ENCODE peak calls at places on chromosomes 1 and 21, in seven cellular contexts. I is spleen, S is endodermal cell, W is neural progenitor cell, H is mammary epithelial cell, K is stomach, B is uterus. Z is an unnamed sample.

GRCh38 chr1:164838786-164839185 is 279.8 kb downstream of the PBX1 start:
- DNase-seq in K (no peak), B (no peak), H (peak; percentile 62), S (no peak), W (no peak), I (no peak), Z (no peak)

GRCh38 chr1:21926814-21927530 is 10.1 kb downstream of the HSPG2 start:
- DNase-seq in K (no peak), B (peak; percentile 92), H (no peak), W (no peak), I (no peak), S (no peak), Z (no peak)

GRCh38 chr1:22290157-22290556 is 147.3 kb upstream of the WNT4 start:
- DNase-seq in H (no peak), I (no peak), W (no peak), B (no peak), S (no peak), K (peak; percentile 2), Z (no peak)

GRCh38 chr1:229406798-229407197 is 27.1 kb downstream of the ACTA1 start:
- DNase-seq in W (peak; percentile 83), K (no peak), B (no peak), I (no peak), S (peak; percentile 83), H (no peak), Z (no peak)

GRCh38 chr1:187961895-187962294 is 1133.1 kb downstream of the PLA2G4A start:
- DNase-seq in B (no peak), K (no peak), W (peak; percentile 21), I (no peak), H (no peak), S (no peak), Z (no peak)

GRCh38 chr1:105396001-105396400 is 1646.3 kb downstream of the AMY1C start:
- DNase-seq in W (no peak), I (no peak), S (no peak), K (no peak), B (no peak), H (no peak), Z (no peak)

GRCh38 chr1:201376464-201377374 is 761 bp downstream of the TNNT2 start:
- DNase-seq in K (peak; percentile 38), I (no peak), H (peak; percentile 43), B (no peak), W (peak; percentile 89), S (peak; percentile 96), Z (peak; percentile 78)

GRCh38 chr1:184390889-184391288 is 4.1 kb downstream of the C1orf21 start:
- DNase-seq in B (no peak), W (no peak), I (no peak), H (peak; percentile 46), K (no peak), S (no peak), Z (no peak)

GRCh38 chr1:222641269-222641948 is 23.5 kb downstream of the MIA3 start:
- DNase-seq in B (no peak), K (no peak), W (no peak), I (no peak), H (no peak), S (no peak), Z (no peak)

GRCh38 chr21:38756746-38757145 is 49.0 kb upstream of the ETS2 start:
- DNase-seq in I (no peak), S (no peak), K (no peak), B (no peak), H (peak; percentile 26), W (no peak), Z (no peak)

GRCh38 chr1:198531891-198532290 is 8.6 kb downstream of the ATP6V1G3 start:
- DNase-seq in W (no peak), H (no peak), I (no peak), B (no peak), K (no peak), S (no peak), Z (no peak)

DNA sequence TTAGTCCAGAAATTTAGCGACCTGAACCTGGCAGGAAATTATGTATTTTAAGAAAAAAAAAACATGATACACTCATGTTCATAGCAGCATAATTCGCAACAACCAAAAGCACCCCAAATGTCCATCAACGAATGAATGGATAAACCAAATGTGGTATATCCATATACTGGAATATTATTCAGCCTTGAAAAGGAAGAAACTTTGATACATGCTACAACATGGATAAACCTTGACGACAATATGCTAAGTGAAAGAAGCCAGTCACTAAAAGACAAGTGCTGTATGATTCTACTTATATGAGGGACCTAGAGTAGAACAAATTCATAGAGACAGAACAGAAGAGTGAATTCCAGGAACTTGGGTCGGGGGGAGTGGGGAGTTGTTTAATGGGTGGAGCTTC is 698 bp upstream of the OLIG1 start:
- DNase-seq in I (no peak), W (no peak), S (no peak), H (no peak), K (no peak), B (no peak), Z (no peak)
- H3K27me3 ChIP-seq in I (no peaks in the 10 kb centered on the region), W (peaks cover 100% of the 10 kb centered on the region), S (peaks cover 99% of the 10 kb centered on the region), H (peaks cover 55% of the 10 kb centered on the region), K (peaks cover 70% of the 10 kb centered on the region), B (no peaks in the 10 kb centered on the region), Z (peaks cover 43% of the 10 kb centered on the region)

GRCh38 chr1:6360517-6360916 is 33.0 kb downstream of the ACOT7 start:
- DNase-seq in K (no peak), S (no peak), I (no peak), H (no peak), W (no peak), B (no peak), Z (peak; percentile 38)
- H3K27ac ChIP-seq in K (peak overlapping the region; percentile 67), S (no peak overlapping the region), I (peak overlapping the region; percentile 89), H (no peak overlapping the region), W (no peak overlapping the region), B (peak overlapping the region; percentile 73), Z (peak overlapping the region; percentile 55)

GRCh38 chr1:31771891-31772668 is 7.9 kb upstream of the ADGRB2 start:
- DNase-seq in H (peak; percentile 88), S (no peak), I (no peak), K (no peak), W (peak; percentile 49), B (no peak), Z (no peak)
- TF ChIP-seq CTCF in H (no peak), S (peak; percentile 27), I (no peak), K (no peak), W (peak; percentile 11), B (no peak), Z (no peak)

DNA sequence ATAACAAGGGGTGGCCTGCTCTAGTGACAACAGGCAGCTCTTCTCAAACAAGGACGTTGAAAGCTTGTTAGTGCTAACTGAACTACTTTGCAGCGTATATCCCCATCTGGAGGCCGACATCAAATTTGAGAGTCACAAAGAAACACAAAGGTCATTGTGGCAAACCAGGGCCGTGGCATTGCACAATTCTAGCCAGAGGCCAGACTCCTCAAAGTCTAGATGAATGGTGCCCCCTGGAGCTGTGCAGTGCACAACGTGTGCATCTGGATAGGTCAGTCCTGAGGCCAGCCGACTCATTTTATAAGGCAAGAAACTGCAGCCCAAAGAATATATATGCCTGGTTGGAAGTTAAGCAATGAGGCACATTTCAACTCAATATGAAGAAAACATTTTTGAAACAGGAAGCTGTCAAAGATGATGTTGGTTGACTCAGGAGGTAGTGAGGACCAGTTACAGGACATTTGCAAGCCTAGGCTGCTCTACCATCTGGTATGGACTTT is 459.3 kb upstream of the RUNX1 start:
- DNase-seq in S (peak; percentile 66), K (peak; percentile 43), I (peak; percentile 76), H (peak; percentile 56), W (peak; percentile 69), B (no peak), Z (no peak)
- H3K27me3 ChIP-seq in S (no peaks in the 10 kb centered on the region), K (no peaks in the 10 kb centered on the region), I (no peaks in the 10 kb centered on the region), H (no peaks in the 10 kb centered on the region), W (no peaks in the 10 kb centered on the region), B (no peaks in the 10 kb centered on the region), Z (peaks cover 87% of the 10 kb centered on the region)

Z was measured in WERI-Rb-1.